ENCODE peak calls at places on chromosomes 5 and 9, in seven cellular contexts. F, W, V, C, B, A and T are unnamed samples.

GRCh38 chr5:3606121-3606831 is 10.6 kb downstream of the IRX1 start:
- DNase-seq in F (no peak), W (no peak), V (no peak), C (no peak), B (no peak), A (no peak), T (no peak)

GRCh38 chr5:152193391-152194107 is 211.5 kb downstream of the NMUR2 start:
- DNase-seq in F (no peak), W (no peak), V (no peak), C (no peak), B (no peak), A (no peak), T (no peak)

GRCh38 chr5:10250804-10251276 is 760 bp downstream of the CCT5 start:
- DNase-seq in F (no peak), W (no peak), V (no peak), C (peak), B (no peak), A (peak), T (peak)

GRCh38 chr9:68808481-68808880 is 103.4 kb downstream of the PIP5K1B start:
- DNase-seq in F (no peak), W (no peak), V (no peak), C (no peak), B (no peak), A (no peak), T (no peak)

GRCh38 chr5:157464518-157465171 is 4.6 kb downstream of the NIPAL4 start:
- DNase-seq in F (peak), W (no peak), V (no peak), C (peak), B (no peak), A (peak), T (no peak)

GRCh38 chr5:179802950-179803562 is 3.6 kb downstream of the MGAT4B start:
- DNase-seq in F (no peak), W (no peak), V (no peak), C (no peak), B (no peak), A (no peak), T (no peak)

GRCh38 chr9:37408933-37409710 is 13.4 kb upstream of the GRHPR start:
- DNase-seq in F (no peak), W (no peak), V (no peak), C (peak), B (no peak), A (no peak), T (no peak)

GRCh38 chr5:163565931-163566608 is 60.7 kb downstream of the MAT2B start:
- DNase-seq in F (no peak), W (no peak), V (no peak), C (peak), B (peak), A (peak), T (peak)

GRCh38 chr9:77374266-77374665 is 196.9 kb downstream of the VPS13A start:
- DNase-seq in F (no peak), W (no peak), V (no peak), C (no peak), B (no peak), A (no peak), T (no peak)

GRCh38 chr5:17089690-17090089 is 127.7 kb upstream of the BASP1 start:
- DNase-seq in F (no peak), W (no peak), V (no peak), C (no peak), B (no peak), A (no peak), T (no peak)

GRCh38 chr9:111456536-111456935 is 27.6 kb downstream of the ECPAS start:
- DNase-seq in F (no peak), W (no peak), V (no peak), C (no peak), B (no peak), A (no peak), T (no peak)

GRCh38 chr5:29069104-29069402 is 2030.7 kb upstream of the CDH9 start:
- DNase-seq in F (no peak), W (no peak), V (no peak), C (no peak), B (no peak), A (no peak), T (no peak)

GRCh38 chr5:157370967-157371366 is 89.0 kb upstream of the NIPAL4 start:
- DNase-seq in F (no peak), W (no peak), V (no peak), C (no peak), B (no peak), A (no peak), T (no peak)

GRCh38 chr5:95261369-95262175 is 23.3 kb downstream of the MCTP1 start:
- DNase-seq in F (no peak), W (no peak), V (no peak), C (peak), B (peak), A (peak), T (no peak)

DNA sequence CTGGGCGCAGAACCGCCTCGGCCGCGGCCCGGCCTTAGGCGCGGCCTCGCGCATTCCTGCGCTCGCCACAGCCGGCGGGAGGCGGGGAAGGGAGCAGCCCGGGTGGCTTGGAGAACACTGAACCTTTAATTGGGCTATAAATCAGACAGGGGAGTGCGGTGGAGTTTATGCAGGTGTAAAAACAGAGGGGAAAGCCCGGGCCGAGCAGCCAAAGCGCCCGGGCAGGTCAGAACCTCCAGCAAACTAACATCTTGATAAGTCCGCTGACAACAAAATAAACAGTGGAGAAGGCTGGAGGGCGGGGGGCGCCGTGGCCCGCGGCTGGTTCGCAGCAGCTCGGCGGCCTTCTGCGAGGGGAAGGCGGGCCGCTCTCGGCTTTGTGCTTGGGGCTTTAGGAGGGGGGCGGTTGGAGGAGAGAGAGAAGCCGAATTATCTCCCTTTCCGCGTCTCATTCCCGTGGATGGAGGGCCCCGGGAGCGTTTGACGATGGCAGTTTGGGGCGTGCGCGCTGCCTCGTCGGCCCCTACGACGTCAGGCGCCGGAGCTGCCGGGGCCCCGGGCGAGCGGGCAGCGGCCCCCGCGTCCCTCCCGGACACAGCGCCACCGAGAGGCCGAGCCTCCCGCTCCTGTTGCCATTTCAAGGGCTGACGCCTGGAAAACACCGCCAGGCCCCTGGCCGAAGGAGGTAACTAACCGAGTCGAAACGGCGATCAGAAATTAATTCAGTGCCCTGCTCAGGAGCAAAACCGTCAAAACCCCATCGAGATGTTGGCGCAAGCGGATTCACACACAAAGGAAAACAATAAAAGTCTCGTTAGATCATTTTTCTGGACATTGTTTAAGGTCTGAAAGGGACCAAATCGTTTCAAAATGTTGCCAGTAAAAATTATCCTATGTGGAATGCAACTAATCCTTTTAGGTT is 11.2 kb downstream of the FOXD1 start:
- DNase-seq in F (peak), W (peak), V (no peak), C (no peak), B (no peak), A (peak), T (peak)
- TF ChIP-seq CTCF in F (peak), W (no peak), V (no peak), C (no peak), B (peak), A (peak), T (no peak)

GRCh38 chr5:33800221-33800950 is 91.4 kb downstream of the ADAMTS12 start:
- DNase-seq in F (no peak), W (no peak), V (no peak), C (no peak), B (no peak), A (peak), T (no peak)
- TF ChIP-seq CTCF in F (no peak), W (no peak), V (no peak), C (no peak), B (no peak), A (no peak), T (no peak)

GRCh38 chr5:177456591-177456964 is 10.0 kb downstream of the PRR7 start:
- DNase-seq in F (no peak), W (no peak), V (peak), C (no peak), B (no peak), A (no peak), T (no peak)
- TF ChIP-seq CTCF in F (peak), W (no peak), V (no peak), C (peak), B (no peak), A (no peak), T (peak)

GRCh38 chr9:130090915-130091314 is 37.2 kb downstream of the GPR107 start:
- DNase-seq in F (no peak), W (no peak), V (no peak), C (no peak), B (no peak), A (no peak), T (no peak)
- TF ChIP-seq CTCF in F (no peak), W (no peak), V (no peak), C (no peak), B (no peak), A (no peak), T (no peak)

GRCh38 chr9:90774682-90775081 is 26.9 kb upstream of the SYK start:
- DNase-seq in F (no peak), W (no peak), V (no peak), C (no peak), B (no peak), A (peak), T (no peak)

GRCh38 chr9:90772381-90772780 is 29.2 kb upstream of the SYK start:
- DNase-seq in F (no peak), W (no peak), V (no peak), C (no peak), B (no peak), A (peak), T (no peak)

GRCh38 chr9:90770927-90771326 is 30.7 kb upstream of the SYK start:
- DNase-seq in F (no peak), W (no peak), V (no peak), C (no peak), B (no peak), A (no peak), T (no peak)

GRCh38 chr9:90775657-90776056 is 26.0 kb upstream of the SYK start:
- DNase-seq in F (no peak), W (no peak), V (no peak), C (no peak), B (no peak), A (no peak), T (no peak)

DNA sequence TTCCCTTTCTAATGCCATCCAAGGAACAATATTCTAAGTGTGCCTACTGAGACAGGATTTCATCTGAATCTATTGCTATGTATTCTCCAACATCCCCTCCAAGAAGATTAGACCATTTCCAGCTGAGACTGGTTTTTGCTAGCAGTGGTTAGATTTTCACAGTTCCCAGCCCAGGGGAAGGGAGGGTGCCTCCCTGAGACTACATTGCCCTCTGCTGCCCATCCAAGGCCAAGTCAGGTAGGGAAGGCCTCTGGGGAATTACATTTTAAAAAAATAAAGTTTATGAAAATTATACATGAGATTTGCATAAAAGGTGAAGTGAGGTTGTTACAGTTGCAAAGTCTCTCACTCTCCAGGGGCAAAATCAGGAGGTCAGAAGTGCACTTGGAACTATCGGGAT is 28.0 kb upstream of the SYK start:
- DNase-seq in F (no peak), W (no peak), V (no peak), C (no peak), B (no peak), A (peak), T (no peak)
- TF ChIP-seq CTCF in F (peak), W (peak), V (no peak), C (no peak), B (peak), A (peak), T (peak)

GRCh38 chr5:34684980-34685352 is 28.8 kb downstream of the RAI14 start:
- DNase-seq in F (no peak), W (no peak), V (no peak), C (no peak), B (no peak), A (no peak), T (no peak)
- TF ChIP-seq CTCF in F (no peak), W (no peak), V (no peak), C (no peak), B (no peak), A (no peak), T (no peak)

GRCh38 chr9:136316271-136316751 is 11.0 kb upstream of the GPSM1 start:
- DNase-seq in F (no peak), W (peak), V (no peak), C (peak), B (no peak), A (no peak), T (no peak)
- TF ChIP-seq CTCF in F (no peak), W (no peak), V (no peak), C (no peak), B (no peak), A (no peak), T (no peak)

DNA sequence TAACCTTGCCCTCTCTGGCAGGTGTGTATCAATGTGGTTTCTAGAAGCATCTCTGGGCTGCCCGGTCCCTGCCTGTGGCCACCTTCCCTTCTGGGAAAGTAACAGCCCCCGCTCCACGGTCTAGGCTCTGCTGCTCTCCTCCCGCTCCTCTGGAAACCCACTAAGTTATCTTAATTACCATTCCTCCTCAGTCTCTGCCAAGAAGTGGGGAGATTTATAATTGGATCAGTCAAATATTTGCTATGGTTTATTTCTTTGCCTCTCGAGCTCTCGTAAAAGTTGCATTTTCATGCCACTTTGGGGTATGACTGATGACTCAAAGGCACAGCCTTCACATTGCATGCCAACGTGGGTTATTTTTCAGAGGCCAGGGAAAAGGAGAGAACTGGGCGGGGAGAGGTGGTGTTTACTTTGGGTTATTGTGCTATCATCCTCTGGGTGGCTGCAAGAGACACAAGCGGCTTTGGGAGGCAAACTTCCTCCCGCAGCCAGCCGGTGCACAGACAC is 205.3 kb upstream of the WWC1 start:
- DNase-seq in F (no peak), W (no peak), V (no peak), C (no peak), B (peak), A (no peak), T (no peak)
- TF ChIP-seq CTCF in F (peak), W (no peak), V (no peak), C (no peak), B (peak), A (no peak), T (no peak)